ENCODE peak calls at places on chromosomes 1 and 21, in nine cellular contexts. T is NCI-H774, P is LoVo, U is Daoy, M is NCI-H460, F is amniotic stem cell, D is T-helper 9 cell, O is NCI-H2029, B is NAMALWA. H is an unnamed sample.

GRCh38 chr1:23544444-23545389 is 13.7 kb upstream of the E2F2 start:
- DNase-seq in T (peak; percentile 33), P (peak; percentile 80), U (peak; percentile 83), M (peak; percentile 71), F (peak; percentile 68), D (peak; percentile 57), O (peak; percentile 58), B (peak; percentile 88), H (peak; percentile 75)

GRCh38 chr1:171800342-171800741 is 18.9 kb downstream of the METTL13 start:
- DNase-seq in T (no peak), P (no peak), U (no peak), M (no peak), F (no peak), D (no peak), O (no peak), B (no peak), H (no peak)

GRCh38 chr1:93672069-93672468 is 9.6 kb downstream of the BCAR3 start:
- DNase-seq in T (no peak), P (peak; percentile 90), U (peak; percentile 94), M (no peak), F (peak; percentile 62), D (no peak), O (no peak), B (no peak), H (peak; percentile 91)

GRCh38 chr21:44083631-44084291 is 23.4 kb upstream of the PWP2 start:
- DNase-seq in T (no peak), P (no peak), U (no peak), M (no peak), F (no peak), D (peak; percentile 52), O (no peak), B (no peak), H (no peak)

GRCh38 chr21:32096411-32096810 is 182.4 kb downstream of the MIS18A start:
- DNase-seq in T (no peak), P (no peak), U (no peak), M (peak; percentile 24), F (no peak), D (no peak), O (no peak), B (peak; percentile 26), H (peak; percentile 34)

GRCh38 chr1:199859525-199859924 is 168.0 kb upstream of the NR5A2 start:
- DNase-seq in T (no peak), P (no peak), U (peak; percentile 73), M (peak; percentile 20), F (peak; percentile 65), D (no peak), O (no peak), B (peak; percentile 25), H (no peak)

GRCh38 chr1:230791986-230792564 is 44.9 kb downstream of the CAPN9 start:
- DNase-seq in T (no peak), P (no peak), U (no peak), M (no peak), F (no peak), D (no peak), O (no peak), B (no peak), H (no peak)

GRCh38 chr1:168555521-168556046 is 11.8 kb upstream of the XCL2 start:
- DNase-seq in T (no peak), P (no peak), U (no peak), M (no peak), F (no peak), D (no peak), O (no peak), B (no peak), H (no peak)

GRCh38 chr1:29827801-29828525 is 591.6 kb downstream of the PTPRU start:
- DNase-seq in T (no peak), P (no peak), U (no peak), M (no peak), F (no peak), D (no peak), O (no peak), B (no peak), H (no peak)

GRCh38 chr1:42767510-42767924 is 468 bp downstream of the C1orf50 start:
- DNase-seq in T (no peak), P (no peak), U (no peak), M (no peak), F (no peak), D (no peak), O (no peak), B (no peak), H (no peak)

GRCh38 chr1:236534164-236534651 is 10.4 kb downstream of the LGALS8 start:
- DNase-seq in T (no peak), P (no peak), U (peak; percentile 70), M (no peak), F (no peak), D (no peak), O (no peak), B (no peak), H (no peak)

GRCh38 chr1:87154351-87154750 is 174.3 kb upstream of the LMO4 start:
- DNase-seq in T (peak; percentile 68), P (no peak), U (peak; percentile 37), M (no peak), F (no peak), D (no peak), O (peak; percentile 14), B (no peak), H (no peak)

GRCh38 chr1:19582318-19582717 is 61.8 kb upstream of the NBL1 start:
- DNase-seq in T (no peak), P (peak; percentile 42), U (peak; percentile 67), M (no peak), F (no peak), D (peak; percentile 70), O (peak; percentile 3), B (peak; percentile 78), H (peak; percentile 39)

GRCh38 chr1:67832737-67833594 is at the start of gene GNG12:
- DNase-seq in T (no peak), P (peak; percentile 77), U (peak; percentile 90), M (peak; percentile 75), F (peak; percentile 31), D (no peak), O (peak; percentile 50), B (no peak), H (peak; percentile 79)

GRCh38 chr1:206507395-206508129 is at the start of gene RASSF5:
- DNase-seq in T (peak; percentile 57), P (peak; percentile 67), U (peak; percentile 71), M (peak; percentile 30), F (no peak), D (peak; percentile 71), O (peak; percentile 65), B (no peak), H (peak; percentile 90)

GRCh38 chr1:198528376-198528775 is 12.1 kb downstream of the ATP6V1G3 start:
- DNase-seq in T (no peak), P (no peak), U (no peak), M (no peak), F (peak; percentile 52), D (no peak), O (no peak), B (no peak), H (no peak)

GRCh38 chr1:107750364-107750959 is 214.5 kb downstream of the VAV3 start:
- DNase-seq in T (peak; percentile 67), P (peak; percentile 69), U (peak; percentile 76), M (peak; percentile 56), F (peak; percentile 60), D (no peak), O (peak; percentile 51), B (peak; percentile 74), H (peak; percentile 48)

GRCh38 chr1:164155337-164155850 is 403.6 kb upstream of the PBX1 start:
- DNase-seq in T (no peak), P (no peak), U (peak; percentile 23), M (no peak), F (no peak), D (no peak), O (no peak), B (no peak), H (no peak)

GRCh38 chr21:14943636-14944035 is 121.2 kb downstream of the NRIP1 start:
- DNase-seq in T (no peak), P (no peak), U (no peak), M (no peak), F (no peak), D (no peak), O (no peak), B (no peak), H (no peak)

GRCh38 chr1:39720094-39720999 is 18.3 kb upstream of the PPIE start:
- DNase-seq in T (peak; percentile 76), P (peak; percentile 71), U (peak; percentile 32), M (peak; percentile 54), F (peak; percentile 45), D (no peak), O (peak; percentile 99), B (peak; percentile 90), H (no peak)

GRCh38 chr1:40221977-40222772 is 25.6 kb upstream of the TMCO2 start:
- DNase-seq in T (no peak), P (no peak), U (no peak), M (no peak), F (no peak), D (no peak), O (no peak), B (no peak), H (no peak)

GRCh38 chr1:160472112-160472511 is 50.9 kb downstream of the SLAMF6 start:
- DNase-seq in T (no peak), P (no peak), U (no peak), M (no peak), F (no peak), D (no peak), O (no peak), B (no peak), H (no peak)

GRCh38 chr1:40802078-40803075 is 18.8 kb downstream of the KCNQ4 start:
- DNase-seq in T (peak; percentile 91), P (peak; percentile 24), U (peak; percentile 87), M (peak; percentile 44), F (no peak), D (peak; percentile 86), O (peak; percentile 100), B (peak; percentile 68), H (peak; percentile 92)